ENCODE peak calls at places on chromosomes 4 and X, in eight cellular contexts. F is Kasumi-1, E is right cardiac atrium, A is SW480, M is heart right ventricle, J is cardiac fibroblast, G is NCI-H1694 treated with DMSO at 0.1 percent for 48 hours, I is non-pigmented ciliary epithelial cell. X is an unnamed sample.

GRCh38 chr4:23084559-23085248 is 392.0 kb downstream of the GBA3 start:
- DNase-seq in I (peak; percentile 22), J (no peak), A (peak; percentile 84), E (no peak), F (no peak), G (no peak), M (no peak), X (no peak)

GRCh38 chr4:41256131-41256739 is 493 bp upstream of the UCHL1 start:
- DNase-seq in M (no peak), A (no peak), I (no peak), E (no peak), F (no peak), J (peak; percentile 40), G (no peak), X (no peak)

GRCh38 chr4:57074753-57075152 is 35.4 kb downstream of the IGFBP7 start:
- DNase-seq in F (no peak), G (no peak), J (peak; percentile 76), I (peak; percentile 49), A (no peak), M (no peak), E (no peak), X (no peak)

GRCh38 chr4:41644288-41644914 is 104.1 kb downstream of the PHOX2B start:
- DNase-seq in M (peak; percentile 76), A (no peak), F (no peak), I (peak; percentile 13), E (peak; percentile 92), J (peak; percentile 58), G (no peak), X (peak; percentile 80)

GRCh38 chr4:48854982-48855381 is 24.1 kb downstream of the OCIAD1 start:
- DNase-seq in F (no peak), A (no peak), G (no peak), M (no peak), E (no peak), J (peak; percentile 10), I (no peak), X (no peak)

GRCh38 chrX:50615570-50616158 is 145.0 kb upstream of the DGKK start:
- DNase-seq in F (no peak), A (no peak), G (no peak), I (no peak), J (no peak), E (no peak), M (no peak), X (no peak)

GRCh38 chrX:73758253-73758652 is 195.3 kb downstream of the CHIC1 start:
- DNase-seq in I (no peak), E (no peak), G (no peak), A (no peak), F (no peak), M (no peak), J (no peak), X (no peak)

GRCh38 chr4:152316969-152317368 is 218.9 kb downstream of the FBXW7 start:
- DNase-seq in F (no peak), I (no peak), A (no peak), E (no peak), J (peak; percentile 9), G (no peak), M (no peak), X (no peak)

GRCh38 chrX:119684916-119685224 is 8.1 kb downstream of the SEPTIN6 start:
- DNase-seq in A (no peak), I (no peak), G (no peak), M (no peak), F (no peak), J (no peak), E (no peak), X (no peak)

GRCh38 chrX:74540635-74541249 is 73.7 kb downstream of the RLIM start:
- DNase-seq in E (no peak), J (no peak), M (no peak), F (no peak), I (no peak), A (no peak), G (no peak), X (no peak)

GRCh38 chr4:10160280-10160856 is 43.8 kb upstream of the WDR1 start:
- DNase-seq in J (peak; percentile 69), A (peak; percentile 32), G (no peak), I (no peak), M (no peak), F (peak; percentile 45), E (no peak), X (no peak)

GRCh38 chrX:28552322-28552721 is 34.9 kb upstream of the IL1RAPL1 start:
- DNase-seq in I (no peak), F (no peak), E (no peak), M (no peak), A (no peak), G (no peak), J (peak; percentile 25), X (no peak)

GRCh38 chrX:92270936-92271655 is 491.9 kb downstream of the PCDH11X start:
- DNase-seq in G (no peak), F (no peak), I (no peak), M (no peak), A (no peak), J (no peak), E (no peak), X (no peak)

GRCh38 chr4:76897522-76898384 is at the start of gene SOWAHB:
- DNase-seq in A (peak; percentile 79), F (no peak), J (no peak), E (peak; percentile 54), I (no peak), G (no peak), M (no peak), X (peak; percentile 50)

GRCh38 chr4:22434895-22435294 is 81.0 kb downstream of the ADGRA3 start:
- DNase-seq in F (peak; percentile 52), I (peak; percentile 40), E (no peak), J (peak; percentile 72), A (peak; percentile 4), G (peak; percentile 1), M (peak; percentile 23), X (peak; percentile 44)

GRCh38 chrX:38805294-38806053 is 4.2 kb downstream of the MID1IP1 start:
- DNase-seq in G (peak; percentile 22), A (peak; percentile 77), J (peak; percentile 86), M (peak; percentile 52), E (peak; percentile 88), I (no peak), F (peak; percentile 53), X (peak; percentile 83)

GRCh38 chrX:80751456-80751855 is 58.2 kb downstream of the BRWD3 start:
- DNase-seq in F (no peak), J (no peak), E (no peak), I (no peak), G (no peak), M (no peak), A (no peak), X (no peak)

GRCh38 chrX:67614414-67614813 is 70.6 kb downstream of the AR start:
- DNase-seq in F (no peak), G (no peak), M (no peak), A (no peak), J (peak; percentile 53), I (no peak), E (no peak), X (no peak)

GRCh38 chr4:185921583-185922555 is 109.9 kb upstream of the SORBS2 start:
- DNase-seq in A (no peak), E (no peak), G (no peak), F (no peak), I (no peak), J (no peak), M (no peak), X (no peak)

GRCh38 chr4:151801547-151802516 is 41.0 kb upstream of the GATB start:
- DNase-seq in E (peak; percentile 48), J (peak; percentile 53), F (peak; percentile 50), I (no peak), M (no peak), A (peak; percentile 94), G (peak; percentile 20), X (no peak)

GRCh38 chrX:76428243-76429130 is 977 bp downstream of the MAGEE1 start:
- DNase-seq in A (no peak), M (no peak), J (no peak), F (no peak), E (peak; percentile 53), I (no peak), G (no peak), X (peak; percentile 74)

GRCh38 chrX:106467422-106467821 is 144.4 kb upstream of the RADX start:
- DNase-seq in A (no peak), G (no peak), F (no peak), M (no peak), I (no peak), E (peak; percentile 21), J (no peak), X (no peak)

GRCh38 chrX:67563469-67564448 is 19.9 kb downstream of the AR start:
- DNase-seq in J (peak; percentile 74), M (peak; percentile 38), E (peak; percentile 41), I (no peak), F (no peak), A (no peak), G (no peak), X (no peak)